ENCODE peak calls at places on chromosomes 7 and 10, in ten cellular contexts. O, Z, L, Y, I, M, E, R, K and W are unnamed samples. For H3K4me1 and H3K36me3, the result is how much of the 10 kb centered on the place peaks cover.

GRCh38 chr10:28668363-28669226 is 8.7 kb upstream of the BAMBI start:
- DNase-seq in Y (no peak), K (peak), L (peak), E (peak), R (no peak), I (no peak), O (peak), M (no peak), Z (peak), W (no peak)

GRCh38 chr10:124407451-124407850 is 11.3 kb downstream of the OAT start:
- DNase-seq in I (no peak), R (no peak), L (no peak), M (no peak), K (no peak), E (no peak), Z (no peak), Y (no peak), O (no peak), W (no peak)

GRCh38 chr7:41425926-41426325 is 277.0 kb downstream of the INHBA start:
- DNase-seq in K (no peak), Z (no peak), O (no peak), I (no peak), Y (no peak), E (no peak), M (no peak), L (no peak), R (peak), W (no peak)

GRCh38 chr7:23315366-23315765 is 16.2 kb downstream of the MALSU1 start:
- DNase-seq in E (no peak), M (no peak), Z (no peak), K (no peak), I (no peak), R (no peak), O (no peak), L (no peak), Y (no peak), W (no peak)

GRCh38 chr7:134774076-134774475 is 5.4 kb upstream of the CALD1 start:
- DNase-seq in K (no peak), Y (no peak), E (no peak), O (no peak), I (no peak), M (no peak), Z (no peak), L (no peak), R (no peak), W (no peak)

GRCh38 chr7:74464931-74465906 is 11.5 kb downstream of the GTF2IRD1 start:
- DNase-seq in L (no peak), E (no peak), R (no peak), K (no peak), I (no peak), O (no peak), Y (no peak), Z (no peak), M (no peak), W (no peak)

GRCh38 chr10:78049861-78050260 is 16.2 kb downstream of the RPS24 start:
- DNase-seq in Z (no peak), L (no peak), K (no peak), M (no peak), E (no peak), R (no peak), I (no peak), Y (no peak), O (no peak), W (no peak)

GRCh38 chr7:21939136-21939857 is 6.4 kb downstream of the CDCA7L start:
- DNase-seq in I (no peak), E (peak), L (no peak), Z (no peak), K (no peak), M (no peak), R (no peak), Y (no peak), O (no peak), W (no peak)

GRCh38 chr10:28691187-28691694 is 13.9 kb downstream of the BAMBI start:
- DNase-seq in L (no peak), K (no peak), E (no peak), Y (no peak), R (no peak), O (no peak), Z (no peak), I (no peak), M (no peak), W (no peak)

GRCh38 chr7:25712500-25712899 is 439.5 kb upstream of the NFE2L3 start:
- DNase-seq in E (no peak), L (no peak), Z (no peak), M (no peak), R (no peak), K (no peak), O (no peak), Y (no peak), I (no peak), W (no peak)

GRCh38 chr10:48773580-48773979 is 88.9 kb downstream of the WDFY4 start:
- DNase-seq in M (no peak), L (no peak), R (no peak), I (no peak), Y (no peak), E (no peak), K (no peak), O (no peak), Z (no peak), W (no peak)

DNA sequence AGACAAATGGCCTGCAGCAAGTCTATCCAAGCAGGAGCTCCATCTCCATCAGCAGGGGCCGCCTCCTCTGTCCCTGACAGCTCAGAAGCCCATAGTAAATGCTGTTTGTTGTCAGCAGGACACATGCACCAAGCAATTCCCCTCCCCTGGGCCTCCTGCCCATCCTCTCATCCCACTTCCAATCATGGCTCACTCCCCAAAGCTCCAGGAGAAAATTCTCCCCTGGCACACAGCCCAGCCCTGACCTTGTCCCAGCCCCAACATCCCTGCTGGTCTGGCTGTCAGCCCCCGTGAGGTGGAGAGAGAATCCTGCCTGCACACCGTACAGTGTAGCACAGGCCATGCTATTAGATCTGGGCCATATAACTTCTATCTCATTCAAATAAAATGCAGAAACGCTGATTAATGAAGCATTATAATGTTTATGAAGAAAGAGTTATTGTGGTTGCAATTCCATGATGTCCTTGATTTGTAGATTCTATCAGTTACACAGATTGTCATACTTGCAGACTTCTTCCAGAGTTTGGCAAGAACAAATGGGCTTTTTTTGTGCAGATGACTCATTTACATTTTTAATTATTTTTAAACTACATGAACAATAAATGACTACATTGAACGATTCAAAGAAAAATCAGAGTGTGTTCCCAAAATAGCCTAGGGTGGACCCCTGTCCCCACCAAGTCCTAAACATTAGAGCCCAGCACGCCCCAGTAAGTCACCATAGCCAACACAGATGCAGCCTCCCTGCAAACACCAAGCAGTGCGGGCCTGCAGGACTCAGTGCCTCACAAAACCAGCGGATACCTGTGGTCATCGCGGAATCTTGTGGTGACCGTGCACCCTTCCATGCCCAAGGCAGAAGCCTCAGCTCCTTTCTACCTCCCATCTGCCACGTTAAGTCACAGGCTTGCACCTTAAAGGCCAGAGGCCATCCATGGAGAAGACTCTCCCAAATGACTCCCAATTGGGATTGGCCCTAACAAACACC is 70.1 kb downstream of the COBL start:
- DNase-seq in L (peak), Z (no peak), E (no peak), I (peak), O (no peak), Y (no peak), R (no peak), K (peak), M (no peak), W (no peak)
- H3K27ac ChIP-seq in L (no peak), Z (no peak), E (no peak), I (no peak), O (no peak), Y (no peak), R (no peak), K (peak), M (no peak), W (no peak)

DNA sequence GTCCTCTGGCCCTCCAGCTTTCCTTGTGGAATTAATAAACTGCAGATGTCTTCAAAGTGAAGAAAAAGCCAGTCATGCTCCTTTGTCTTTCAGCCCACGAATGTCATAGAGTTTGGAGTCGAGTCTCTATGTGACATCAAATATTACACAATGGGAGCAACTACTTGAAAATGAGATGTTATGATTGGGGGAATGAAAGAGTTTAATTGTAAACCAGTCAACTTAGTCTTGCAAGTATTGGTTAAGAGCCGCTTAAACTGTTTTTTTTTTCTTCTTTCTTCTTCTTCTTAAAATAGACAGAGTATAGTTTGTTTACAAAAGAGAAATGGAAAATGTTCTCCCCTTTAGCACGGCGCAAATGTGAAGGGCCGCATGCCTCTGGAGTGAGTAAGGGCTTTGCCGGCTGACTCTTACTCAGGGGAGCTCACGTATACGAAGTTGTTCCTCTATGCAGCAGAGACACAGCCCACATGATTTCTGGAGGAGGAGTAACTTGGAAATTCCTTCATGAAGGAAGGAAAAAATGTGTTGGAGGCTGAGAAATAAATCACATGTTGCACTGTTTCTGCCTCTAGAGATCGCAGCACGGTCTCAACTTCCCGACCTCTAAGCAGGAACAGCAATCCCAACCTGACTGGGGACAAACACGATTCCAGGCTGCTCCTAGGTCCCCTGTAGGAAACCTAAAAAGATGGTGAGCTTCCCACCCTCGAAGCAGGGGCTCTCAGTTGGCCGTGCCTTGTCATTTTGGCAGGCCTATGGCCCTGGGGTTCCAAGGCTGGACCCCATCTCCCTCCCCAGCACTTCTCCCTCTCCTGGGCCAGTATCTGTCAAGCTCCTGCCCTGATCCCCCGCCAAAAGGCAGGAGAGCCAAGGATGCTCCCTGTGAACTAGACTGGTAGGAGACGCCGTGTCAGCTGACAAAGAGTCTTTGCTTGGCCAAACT is 44.9 kb downstream of the MYOF start:
- DNase-seq in O (peak), Z (no peak), I (peak), K (peak), L (peak), R (peak), E (peak), Y (no peak), M (no peak), W (peak)
- H3K4me1 ChIP-seq in O (under half), Z (under half), I (half or more), K (half or more), L (under half), R (under half), E (half or more), Y (under half), M (under half), W (half or more)

DNA sequence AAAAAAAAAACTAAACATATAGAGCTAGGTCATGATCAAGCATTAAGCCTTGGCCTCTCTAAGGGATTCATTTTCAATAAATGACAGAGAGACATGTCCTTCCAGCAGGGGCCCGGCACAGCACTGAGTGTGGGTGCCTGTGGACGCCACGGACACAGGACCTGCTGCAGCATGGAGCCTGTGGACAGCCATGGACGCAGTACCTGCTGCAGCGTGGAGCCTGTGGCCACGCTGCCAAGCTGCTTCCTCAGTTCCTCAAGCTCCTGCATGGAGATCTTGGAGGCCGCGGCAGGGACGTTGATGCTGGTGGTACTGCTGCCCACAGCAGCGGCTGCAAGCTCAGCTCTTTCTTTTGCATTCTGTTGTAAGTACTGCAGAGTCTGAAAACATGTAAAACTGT is 9.4 kb downstream of the TUBGCP2 start:
- DNase-seq in M (no peak), E (no peak), R (no peak), O (no peak), K (no peak), Z (no peak), I (no peak), Y (no peak), L (no peak), W (no peak)
- H3K36me3 ChIP-seq in M (under half), E (half or more), R (half or more), O (under half), K (half or more), Z (half or more), I (half or more), Y (half or more), L (half or more), W (half or more)

DNA sequence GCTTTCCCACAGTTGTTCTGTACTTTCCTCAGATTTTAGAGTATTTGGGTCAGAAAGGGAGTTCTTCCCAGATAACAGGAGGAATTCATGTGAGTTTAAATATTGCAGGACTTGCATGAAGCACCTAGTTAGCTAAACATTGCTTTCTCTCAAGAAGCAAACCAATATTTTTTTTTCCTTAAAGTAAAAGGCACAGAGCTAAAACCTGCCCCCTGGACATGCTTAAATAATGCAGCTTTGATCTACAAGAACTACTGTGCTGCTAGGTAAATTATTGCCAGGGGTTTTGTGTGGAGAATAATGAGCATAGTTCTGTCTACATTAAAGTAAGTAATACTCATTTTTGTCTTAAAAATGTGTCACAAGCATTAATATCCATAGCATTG is 542 bp upstream of the SOSTDC1 start:
- DNase-seq in M (no peak), E (no peak), L (no peak), R (no peak), Z (no peak), Y (no peak), O (no peak), I (no peak), K (no peak), W (no peak)
- H3K27ac ChIP-seq in M (peak), E (peak), L (no peak), R (no peak), Z (no peak), Y (no peak), O (no peak), I (no peak), K (no peak), W (no peak)

GRCh38 chr10:21499580-21499909 is 25.9 kb downstream of the SKIDA1 start:
- DNase-seq in I (no peak), O (no peak), M (no peak), Z (no peak), K (no peak), L (no peak), Y (no peak), R (no peak), E (no peak), W (no peak)
- H3K4me1 ChIP-seq in I (under half), O (under half), M (under half), Z (under half), K (under half), L (under half), Y (under half), R (under half), E (half or more), W (under half)

GRCh38 chr7:50762337-50762736 is 20.4 kb downstream of the GRB10 start:
- DNase-seq in M (no peak), O (no peak), I (no peak), R (no peak), K (no peak), Z (no peak), Y (no peak), L (no peak), E (no peak), W (no peak)
- H3K36me3 ChIP-seq in M (under half), O (under half), I (under half), R (under half), K (under half), Z (under half), Y (under half), L (under half), E (under half), W (under half)

GRCh38 chr7:51055039-51055840 is 261.4 kb downstream of the COBL start:
- DNase-seq in I (no peak), E (peak), M (no peak), L (no peak), R (no peak), Z (no peak), K (no peak), O (no peak), Y (no peak), W (no peak)
- H3K27ac ChIP-seq in I (no peak), E (peak), M (no peak), L (no peak), R (no peak), Z (no peak), K (peak), O (no peak), Y (no peak), W (no peak)

GRCh38 chr7:150994838-150995510 is 4.2 kb downstream of the NOS3 start:
- DNase-seq in I (no peak), K (no peak), Z (no peak), L (no peak), R (no peak), Y (no peak), M (no peak), O (no peak), E (no peak), W (no peak)

GRCh38 chr7:150994141-150994837 is 3.5 kb downstream of the NOS3 start:
- DNase-seq in Z (no peak), Y (no peak), L (no peak), E (peak), R (no peak), M (no peak), K (peak), I (peak), O (no peak), W (no peak)

GRCh38 chr7:150993511-150993910 is 2.7 kb downstream of the NOS3 start:
- DNase-seq in R (no peak), M (no peak), K (peak), Z (no peak), I (peak), L (no peak), O (peak), E (no peak), Y (no peak), W (no peak)

GRCh38 chr7:150992051-150992640 is 1.3 kb downstream of the NOS3 start:
- DNase-seq in I (no peak), E (no peak), Z (no peak), L (no peak), K (no peak), M (no peak), Y (no peak), R (no peak), O (no peak), W (no peak)

GRCh38 chr7:150992833-150993302 is 2.1 kb downstream of the NOS3 start:
- DNase-seq in K (peak), Z (no peak), E (peak), I (peak), Y (no peak), O (peak), R (no peak), M (no peak), L (no peak), W (no peak)
- H3K4me1 ChIP-seq in K (half or more), Z (under half), E (under half), I (half or more), Y (under half), O (under half), R (under half), M (under half), L (under half), W (under half)